ENCODE peak calls at places on chromosomes 16 and 17, in five cellular contexts. C is cardiac muscle cell; H is heart right ventricle; L is uterus; J is CD4-positive, CD25-positive, alpha-beta regulatory T cell. I is an unnamed sample. For H3K4me1, the result is how much of the 10 kb centered on the place peaks cover.

GRCh38 chr17:14448816-14449215 is 147.9 kb downstream of the HS3ST3B1 start:
- DNase-seq in C (no peak), L (no peak), J (no peak), H (no peak), I (no peak)

GRCh38 chr16:3012246-3012645 is 477 bp upstream of the CLDN9 start:
- DNase-seq in C (no peak), H (no peak), L (no peak), J (no peak), I (no peak)

GRCh38 chr16:65681406-65681805 is 559.5 kb upstream of the CDH11 start:
- DNase-seq in L (no peak), J (no peak), C (peak), H (no peak), I (no peak)

GRCh38 chr17:48628641-48629410 is 2.7 kb upstream of the HOXB9 start:
- DNase-seq in J (no peak), L (no peak), H (no peak), C (no peak), I (no peak)

GRCh38 chr17:81342062-81342699 is 47.1 kb upstream of the SLC38A10 start:
- DNase-seq in J (no peak), H (no peak), C (peak), L (no peak), I (peak)

GRCh38 chr16:22352726-22353125 is 21.7 kb downstream of the CDR2 start:
- DNase-seq in C (no peak), L (no peak), H (no peak), J (no peak), I (no peak)

GRCh38 chr17:12958786-12959185 is 59.0 kb downstream of the ELAC2 start:
- DNase-seq in C (no peak), J (no peak), H (no peak), L (no peak), I (no peak)

GRCh38 chr17:13323990-13324389 is 277.7 kb downstream of the HS3ST3A1 start:
- DNase-seq in J (no peak), H (no peak), L (no peak), C (peak), I (no peak)

GRCh38 chr17:64037802-64038201 is 17.4 kb upstream of the ICAM2 start:
- DNase-seq in H (no peak), J (no peak), L (no peak), C (no peak), I (no peak)

GRCh38 chr17:67111327-67111726 is 67.0 kb downstream of the CACNG1 start:
- DNase-seq in C (no peak), J (no peak), L (no peak), H (no peak), I (no peak)

GRCh38 chr17:35866356-35866950 is 2.2 kb downstream of the HEATR9 start:
- DNase-seq in C (peak), L (no peak), J (no peak), H (no peak), I (no peak)

GRCh38 chr17:29133146-29133713 is 47.0 kb downstream of the MYO18A start:
- DNase-seq in L (peak), J (no peak), C (peak), H (no peak), I (peak)

DNA sequence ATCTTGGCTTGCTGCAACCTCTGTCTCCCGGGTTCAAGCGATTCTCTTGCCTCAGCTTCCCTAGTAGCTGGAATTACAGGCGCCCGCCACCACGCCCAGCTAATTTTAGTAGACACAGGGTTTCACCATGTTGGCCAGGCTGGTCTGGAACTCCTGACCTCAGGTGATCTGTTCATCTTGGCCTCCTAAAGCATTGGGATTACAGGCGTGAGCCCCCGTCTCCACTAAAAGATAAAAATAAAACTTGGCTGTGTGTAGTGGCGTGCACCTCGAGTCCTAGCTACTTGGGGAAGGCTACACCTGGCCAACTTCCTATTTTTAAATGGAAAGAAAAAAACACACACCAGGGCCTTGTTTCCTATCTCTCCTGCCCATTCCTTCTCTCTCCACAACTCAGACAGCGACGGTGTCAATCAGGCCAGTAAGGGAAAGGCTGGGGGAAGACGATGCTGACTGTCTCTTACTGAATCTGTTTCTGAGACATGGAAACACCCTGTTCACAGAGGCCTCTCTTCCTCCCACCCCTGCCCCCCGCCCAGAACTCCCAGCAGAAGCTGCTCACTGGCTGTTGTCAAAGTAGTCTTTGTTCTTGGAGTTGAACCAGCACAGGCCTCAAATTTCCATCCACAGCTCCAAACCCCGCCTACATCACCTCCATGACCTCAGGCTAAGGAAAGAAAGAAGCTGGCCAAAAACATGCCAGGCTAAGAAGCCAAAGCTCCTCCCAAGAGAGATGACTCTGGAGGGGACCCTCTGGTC is 96.6 kb downstream of the NXN start:
- DNase-seq in C (peak), L (peak), J (no peak), H (peak), I (peak)
- H3K4me1 ChIP-seq in C (under half), L (under half), J (under half), H (half or more), I (under half)

GRCh38 chr17:43852571-43852970 is 5.6 kb downstream of the CD300LG start:
- DNase-seq in H (no peak), L (no peak), C (no peak), J (no peak), I (no peak)

GRCh38 chr17:43854498-43854897 is 7.5 kb downstream of the CD300LG start:
- DNase-seq in H (no peak), L (no peak), C (no peak), J (no peak), I (no peak)

GRCh38 chr17:43853546-43853945 is 6.6 kb downstream of the CD300LG start:
- DNase-seq in C (no peak), J (no peak), L (no peak), H (no peak), I (no peak)

GRCh38 chr17:43849116-43849515 is 2.1 kb downstream of the CD300LG start:
- DNase-seq in H (no peak), C (no peak), J (no peak), L (no peak), I (no peak)

GRCh38 chr17:43851744-43852143 is 4.8 kb downstream of the CD300LG start:
- DNase-seq in J (no peak), L (no peak), C (no peak), H (no peak), I (no peak)
- H3K4me3 ChIP-seq in J (no peak), L (no peak), C (no peak), H (no peak), I (no peak)

DNA sequence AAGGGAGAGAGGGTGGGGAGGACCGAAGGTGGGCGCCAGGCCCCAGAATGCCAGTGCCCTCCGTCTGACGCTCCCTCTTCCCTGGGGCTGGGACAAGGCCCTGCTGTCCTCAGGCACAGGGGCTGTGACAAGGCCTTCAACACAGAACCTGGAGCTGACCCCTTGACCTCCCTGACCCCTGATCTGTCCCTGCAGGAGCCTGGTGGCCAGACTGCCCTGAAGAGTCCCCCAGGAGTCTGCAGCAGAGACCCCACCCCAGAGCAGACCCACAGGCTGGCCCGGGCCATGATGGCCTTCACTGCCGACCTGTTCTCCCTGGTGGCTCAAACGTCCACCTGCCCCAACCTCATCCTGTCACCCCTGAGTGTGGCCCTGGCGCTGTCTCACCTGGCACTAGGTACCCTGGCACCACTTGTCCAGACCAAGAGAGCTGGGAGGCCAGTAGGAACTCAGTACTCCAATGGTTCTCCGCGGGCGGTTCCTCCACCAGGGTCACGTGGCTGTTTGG is 2.9 kb downstream of the SERPINF2 start:
- DNase-seq in J (no peak), L (peak), C (no peak), H (no peak), I (no peak)
- H3K27ac ChIP-seq in J (no peak), L (no peak), C (no peak), H (no peak), I (no peak)

DNA sequence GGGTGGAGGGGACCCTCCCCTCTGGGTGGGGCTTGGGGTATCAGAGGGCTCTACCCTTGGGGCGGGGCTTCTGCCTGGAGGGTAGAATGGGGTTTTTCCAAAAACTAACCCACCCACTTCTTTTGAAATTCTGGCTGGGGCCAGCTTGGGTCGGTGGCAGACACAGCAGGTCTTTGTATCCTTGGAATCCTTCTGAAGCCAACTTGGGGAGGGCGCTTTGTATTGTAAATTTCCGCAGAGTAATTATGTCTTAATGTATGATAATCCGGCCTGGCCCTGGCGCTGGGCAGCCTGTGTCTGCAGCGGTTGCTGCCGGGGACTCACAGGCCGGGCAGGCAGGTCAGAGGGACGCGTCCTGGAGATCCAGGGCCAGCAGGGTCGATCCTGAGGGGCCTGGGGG is 33.9 kb upstream of the GSE1 start:
- DNase-seq in J (no peak), C (no peak), H (no peak), L (no peak), I (no peak)
- H3K4me1 ChIP-seq in J (under half), C (half or more), H (under half), L (under half), I (under half)

GRCh38 chr17:31536451-31536850 is 145.0 kb downstream of the RAB11FIP4 start:
- DNase-seq in L (no peak), H (no peak), J (no peak), C (no peak), I (no peak)

GRCh38 chr17:31538080-31538762 is 146.7 kb downstream of the RAB11FIP4 start:
- DNase-seq in L (no peak), J (no peak), H (no peak), C (no peak), I (no peak)

GRCh38 chr17:31540602-31541307 is 149.3 kb downstream of the RAB11FIP4 start:
- DNase-seq in L (no peak), C (no peak), H (no peak), J (no peak), I (no peak)

GRCh38 chr17:31535581-31535981 is 144.1 kb downstream of the RAB11FIP4 start:
- DNase-seq in H (no peak), J (peak), L (no peak), C (no peak), I (no peak)

DNA sequence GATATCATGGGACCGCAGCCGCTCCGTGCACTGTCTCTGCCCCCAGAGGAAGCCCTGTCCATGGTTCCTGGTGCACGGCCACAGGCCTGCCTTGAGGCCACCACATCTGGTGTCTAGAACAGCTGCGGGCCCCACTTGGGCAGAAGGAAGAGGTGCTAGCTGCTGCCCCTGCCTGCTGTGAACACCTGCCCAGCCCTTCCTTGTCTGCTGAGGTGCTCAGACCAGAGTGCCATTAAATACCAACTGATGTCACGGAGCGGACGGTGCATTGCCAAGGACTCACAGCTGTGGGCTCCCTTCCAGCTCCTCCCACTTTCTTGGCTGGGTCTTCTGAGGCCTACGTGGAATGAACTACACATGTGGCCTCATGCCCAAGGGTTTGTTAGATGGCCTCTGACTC is 146.1 kb downstream of the RAB11FIP4 start:
- DNase-seq in J (no peak), L (no peak), H (no peak), C (peak), I (peak)
- H3K4me3 ChIP-seq in J (no peak), L (no peak), H (no peak), C (no peak), I (no peak)

GRCh38 chr17:57275365-57275764 is 19.0 kb downstream of the MSI2 start:
- DNase-seq in C (no peak), J (no peak), H (no peak), L (no peak), I (no peak)

GRCh38 chr17:57276621-57277020 is 20.3 kb downstream of the MSI2 start:
- DNase-seq in C (no peak), H (no peak), J (no peak), L (no peak), I (no peak)

GRCh38 chr17:57271821-57272220 is 15.5 kb downstream of the MSI2 start:
- DNase-seq in H (no peak), L (no peak), C (no peak), J (no peak), I (no peak)

GRCh38 chr17:57273471-57273870 is 17.1 kb downstream of the MSI2 start:
- DNase-seq in H (no peak), J (no peak), C (no peak), L (no peak), I (no peak)

GRCh38 chr17:57274162-57274561 is 17.8 kb downstream of the MSI2 start:
- DNase-seq in L (no peak), H (no peak), J (no peak), C (no peak), I (no peak)
- H3K27ac ChIP-seq in L (no peak), H (no peak), J (no peak), C (no peak), I (no peak)

DNA sequence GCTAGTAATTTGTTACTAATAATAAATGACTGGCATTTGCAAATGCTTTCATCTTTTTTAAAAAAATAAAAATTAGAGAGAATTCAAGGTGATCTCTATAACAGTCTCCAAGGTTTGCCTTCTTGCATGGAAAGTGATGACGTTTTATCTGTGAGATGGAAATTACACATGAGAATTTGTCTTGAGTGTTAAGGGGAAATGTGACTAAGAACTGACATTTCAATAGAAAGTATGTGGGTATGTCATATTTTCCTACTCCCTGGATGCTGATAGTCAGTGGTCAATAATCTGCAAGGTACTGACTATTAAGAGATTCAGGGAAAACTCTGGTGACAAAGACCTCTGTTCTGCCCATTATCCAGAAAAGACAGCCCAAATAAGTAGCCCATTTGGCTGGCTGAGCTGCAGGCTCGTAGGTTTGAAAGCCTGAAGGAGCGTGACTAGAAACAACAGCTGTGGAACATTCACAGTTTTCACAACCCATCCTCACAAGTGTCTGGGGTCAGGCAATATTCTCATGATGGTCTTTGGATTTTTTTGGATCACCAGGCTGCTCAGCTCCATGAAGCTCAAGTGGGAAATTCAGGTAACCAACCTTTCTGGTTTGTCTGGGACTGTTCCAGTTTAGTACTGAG is 49.7 kb upstream of the WSCD1 start:
- DNase-seq in H (no peak), J (no peak), L (no peak), C (no peak), I (no peak)
- H3K4me1 ChIP-seq in H (under half), J (under half), L (under half), C (under half), I (under half)

I was measured in right cardiac atrium.